ENCODE peak calls at places on chromosomes 13 and 19, in seven cellular contexts. Q is H1, I is HCT116, P is SK-N-SH, Z is K562, C is GM12878, L is HepG2. G is an unnamed sample.

GRCh38 chr13:114128624-114129522 is 3.5 kb downstream of the RASA3 start:
- DNase-seq in Z (peak; percentile 71), L (no peak), C (peak; percentile 81), Q (no peak), I (peak; percentile 72), P (no peak), G (no peak)

GRCh38 chr13:24215732-24216131 is 55.2 kb downstream of the SPATA13 start:
- DNase-seq in C (no peak), I (no peak), P (no peak), Q (no peak), Z (no peak), L (no peak), G (no peak)

GRCh38 chr13:110610955-110611595 is 4.3 kb upstream of the NAXD start:
- DNase-seq in Q (no peak), P (no peak), I (no peak), C (peak; percentile 63), Z (no peak), L (no peak), G (no peak)

GRCh38 chr13:94464771-94465170 is 14.7 kb downstream of the DCT start:
- DNase-seq in L (no peak), P (no peak), C (no peak), Z (no peak), Q (no peak), I (no peak), G (no peak)

GRCh38 chr19:35585844-35586243 is at the start of gene PMIS2:
- DNase-seq in L (no peak), Q (peak; percentile 13), P (peak; percentile 64), C (no peak), Z (peak; percentile 92), I (no peak), G (no peak)

GRCh38 chr19:49940482-49940791 is 11.1 kb upstream of the NUP62 start:
- DNase-seq in Z (no peak), I (no peak), Q (no peak), P (no peak), C (no peak), L (no peak), G (no peak)

GRCh38 chr19:56116606-56117005 is 4.5 kb downstream of the ZNF787 start:
- DNase-seq in Z (no peak), P (no peak), C (no peak), L (no peak), I (no peak), Q (no peak), G (no peak)

GRCh38 chr13:31587696-31588266 is 151.5 kb upstream of the RXFP2 start:
- DNase-seq in L (no peak), Z (no peak), Q (no peak), I (no peak), P (no peak), C (no peak), G (no peak)

GRCh38 chr13:98396071-98396710 is 180.7 kb downstream of the STK24 start:
- DNase-seq in P (no peak), C (no peak), Q (no peak), L (no peak), Z (no peak), I (no peak), G (no peak)

GRCh38 chr13:109400192-109400591 is 386.2 kb downstream of the IRS2 start:
- DNase-seq in L (no peak), C (no peak), P (no peak), Q (no peak), I (no peak), Z (no peak), G (no peak)

GRCh38 chr13:95298169-95298940 is 2.9 kb downstream of the ABCC4 start:
- DNase-seq in Z (no peak), P (no peak), Q (no peak), I (no peak), L (no peak), C (no peak), G (no peak)

GRCh38 chr19:42132030-42132628 is at the start of gene POU2F2:
- DNase-seq in Q (no peak), P (no peak), L (no peak), Z (peak; percentile 40), C (peak; percentile 41), I (no peak), G (no peak)

GRCh38 chr19:42131149-42132029 is 857 bp downstream of the POU2F2 start:
- DNase-seq in Z (no peak), I (no peak), C (no peak), L (no peak), P (no peak), Q (no peak), G (no peak)

GRCh38 chr19:42126565-42126964 is 5.7 kb downstream of the POU2F2 start:
- DNase-seq in I (no peak), Z (no peak), P (no peak), C (peak; percentile 42), L (no peak), Q (no peak), G (no peak)

GRCh38 chr19:42130254-42130573 is 2.0 kb downstream of the POU2F2 start:
- DNase-seq in P (no peak), I (no peak), L (no peak), C (peak; percentile 51), Q (no peak), Z (no peak), G (no peak)

GRCh38 chr19:42129399-42130253 is 2.6 kb downstream of the POU2F2 start:
- DNase-seq in C (peak; percentile 93), I (no peak), Q (no peak), L (no peak), P (peak; percentile 84), Z (no peak), G (no peak)
- TF ChIP-seq JUND in C (peak; percentile 19), I (no peak), Q (no peak), L (no peak), P (no peak), Z (no peak), G (no peak)

GRCh38 chr19:42275517-42275916 is 6.5 kb downstream of the CIC start:
- DNase-seq in Q (no peak), Z (no peak), L (no peak), C (no peak), I (no peak), P (no peak), G (no peak)

GRCh38 chr19:42273407-42274064 is 4.5 kb downstream of the CIC start:
- DNase-seq in Z (no peak), L (no peak), Q (no peak), C (no peak), P (no peak), I (no peak), G (no peak)

GRCh38 chr19:42275103-42275502 is 6.1 kb downstream of the CIC start:
- DNase-seq in P (no peak), I (no peak), L (no peak), Z (no peak), Q (no peak), C (no peak), G (no peak)

GRCh38 chr19:42272989-42273406 is 3.9 kb downstream of the CIC start:
- DNase-seq in L (no peak), C (no peak), P (no peak), Z (no peak), Q (no peak), I (no peak), G (no peak)

GRCh38 chr19:42274065-42274682 is 5.1 kb downstream of the CIC start:
- DNase-seq in I (no peak), C (no peak), L (no peak), Z (no peak), P (no peak), Q (no peak), G (no peak)
- TF ChIP-seq JUND in I (no peak), C (no peak), L (no peak), Z (no peak), P (no peak), Q (no peak), G (no peak)

GRCh38 chr19:40754611-40755247 is 3.7 kb downstream of the SNRPA start:
- DNase-seq in Q (no peak), Z (no peak), I (no peak), C (no peak), L (peak; percentile 62), P (no peak), G (no peak)
- TF ChIP-seq JUND in Q (no peak), Z (no peak), I (no peak), C (no peak), L (no peak), P (no peak), G (no peak)

DNA sequence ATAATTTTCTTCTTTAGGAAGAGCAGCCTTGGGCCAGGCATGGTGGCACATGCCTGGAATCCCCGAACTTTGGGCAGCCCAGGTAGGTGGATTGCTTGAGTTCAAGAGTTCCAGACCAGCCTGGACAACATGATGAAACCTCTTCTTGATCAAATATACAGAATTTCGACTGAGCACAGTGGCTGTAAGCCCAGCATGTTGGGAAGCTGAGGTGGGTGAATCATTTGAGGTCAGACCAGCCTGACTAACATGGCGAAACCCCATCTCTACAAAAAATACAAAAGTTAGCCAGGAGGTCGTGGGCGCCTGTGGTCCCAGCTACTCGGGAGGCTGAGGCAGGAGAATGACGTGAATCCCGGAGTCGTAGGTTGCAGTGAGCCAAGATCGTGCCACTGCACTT is 8.0 kb upstream of the NLRP7 start:
- DNase-seq in L (no peak), C (no peak), I (no peak), Q (no peak), Z (no peak), P (no peak), G (no peak)
- TF ChIP-seq JUND in L (no peak), C (no peak), I (no peak), Q (no peak), Z (no peak), P (no peak), G (no peak)